ENCODE peak calls at places on chromosomes 13 and 19, in seven cellular contexts. O is HFFc6; L is substantia nigra; E is neural crest cell; V is glutamatergic neuron; F is epithelial cell of prostate; T is activated CD8-positive, alpha-beta memory T cell treated with anti-CD3 and anti-CD28 coated beads for 1 hour. W is an unnamed sample.
A peak's percentile ranks its signal among the peaks of the same experiment; 100 is the strongest.

GRCh38 chr13:114208134-114208533 is 26.6 kb upstream of the CDC16 start:
- DNase-seq in O (no peak), L (no peak), E (no peak), V (no peak), T (no peak), F (no peak), W (no peak)

GRCh38 chr19:47195462-47195861 is 35.5 kb downstream of the BBC3 start:
- DNase-seq in O (no peak), E (no peak), L (no peak), F (no peak), V (no peak), T (no peak), W (no peak)

GRCh38 chr19:19447536-19448237 is 42.2 kb downstream of the GATAD2A start:
- DNase-seq in O (no peak), E (no peak), F (no peak), L (no peak), V (no peak), T (no peak), W (no peak)

GRCh38 chr13:78121459-78122348 is 203.1 kb upstream of the EDNRB start:
- DNase-seq in F (no peak), O (peak; percentile 44), E (peak; percentile 50), V (peak; percentile 32), L (peak; percentile 1), T (no peak), W (peak; percentile 42)

GRCh38 chr19:13103961-13104847 is 1.5 kb upstream of the LYL1 start:
- DNase-seq in E (peak; percentile 56), L (peak; percentile 76), V (peak; percentile 77), O (no peak), F (no peak), T (peak; percentile 59), W (no peak)

GRCh38 chr19:39145180-39145953 is 19.8 kb downstream of the PAK4 start:
- DNase-seq in V (no peak), F (no peak), L (peak; percentile 76), E (no peak), O (no peak), T (no peak), W (no peak)

GRCh38 chr13:47499358-47500150 is 501.5 kb downstream of the SUCLA2 start:
- DNase-seq in T (no peak), E (no peak), V (no peak), O (peak; percentile 86), L (no peak), F (peak; percentile 26), W (no peak)

GRCh38 chr13:59064042-59064441 is 1099.7 kb downstream of the DIAPH3 start:
- DNase-seq in T (no peak), E (no peak), L (no peak), O (no peak), F (no peak), V (no peak), W (no peak)

GRCh38 chr19:35313614-35314013 is 15.4 kb upstream of the CD22 start:
- DNase-seq in L (no peak), T (no peak), E (no peak), O (no peak), F (no peak), V (no peak), W (no peak)

GRCh38 chr13:66162470-66162869 is 1067.7 kb downstream of the PCDH9 start:
- DNase-seq in V (no peak), O (no peak), T (no peak), E (no peak), L (no peak), F (no peak), W (no peak)

GRCh38 chr13:32261567-32261966 is 53.6 kb downstream of the ZAR1L start:
- DNase-seq in E (no peak), O (peak; percentile 80), F (no peak), L (no peak), V (no peak), T (no peak), W (no peak)

GRCh38 chr13:81184556-81185265 is 843.8 kb upstream of the SPRY2 start:
- DNase-seq in L (no peak), F (no peak), E (no peak), T (no peak), O (no peak), V (no peak), W (peak; percentile 67)

GRCh38 chr19:3440082-3440481 is 40.2 kb downstream of the SMIM24 start:
- DNase-seq in T (peak; percentile 33), O (no peak), L (no peak), E (no peak), F (no peak), V (peak; percentile 56), W (peak; percentile 57)

GRCh38 chr19:366951-367350 is 22.4 kb upstream of the MIER2 start:
- DNase-seq in E (no peak), F (no peak), V (no peak), T (no peak), O (no peak), L (no peak), W (no peak)

GRCh38 chr19:49676136-49676689 is 858 bp upstream of the PRMT1 start:
- DNase-seq in O (peak; percentile 82), V (peak; percentile 74), F (peak; percentile 71), L (peak; percentile 76), E (no peak), T (peak; percentile 29), W (no peak)

W was measured in Caco-2.